ENCODE peak calls at places on chromosomes 6 and 20, in nine cellular contexts. N is type B pancreatic cell; R is A549; K is globus pallidus; W is RWPE1; I is omental fat pad; T is HFFc6; B is stimulated activated CD4-positive, alpha-beta T cell treated with anti-CD3 and anti-CD28 coated beads, TNF-alpha, amount 100 ng/mL, for 4 hours; Q is T47D. E is an unnamed sample.
A peak's percentile ranks its signal among the peaks of the same experiment; 100 is the strongest.

GRCh38 chr20:10402938-10403593 is 31.0 kb downstream of the MKKS start:
- DNase-seq in N (no peak), R (no peak), K (no peak), W (no peak), I (no peak), T (no peak), B (no peak), Q (no peak), E (no peak)

GRCh38 chr6:11654876-11655275 is 117.3 kb downstream of the TMEM170B start:
- DNase-seq in N (no peak), R (no peak), K (no peak), W (no peak), I (no peak), T (peak; percentile 34), B (no peak), Q (no peak), E (no peak)

GRCh38 chr6:128507337-128508310 is 12.8 kb downstream of the PTPRK start:
- DNase-seq in N (no peak), R (no peak), K (peak; percentile 44), W (no peak), I (no peak), T (peak; percentile 57), B (no peak), Q (no peak), E (no peak)

GRCh38 chr6:111798281-111798725 is 74.9 kb downstream of the FYN start:
- DNase-seq in N (no peak), R (no peak), K (no peak), W (no peak), I (no peak), T (no peak), B (no peak), Q (no peak), E (no peak)

GRCh38 chr6:162184465-162184864 is 543.1 kb downstream of the PRKN start:
- DNase-seq in N (no peak), R (no peak), K (no peak), W (no peak), I (no peak), T (no peak), B (no peak), Q (peak; percentile 1), E (no peak)

GRCh38 chr6:85186546-85187170 is 263.2 kb upstream of the NT5E start:
- DNase-seq in N (no peak), R (no peak), K (no peak), W (no peak), I (no peak), T (no peak), B (no peak), Q (no peak), E (no peak)

GRCh38 chr6:44081753-44082152 is 45.5 kb downstream of the MRPL14 start:
- DNase-seq in N (no peak), R (no peak), K (no peak), W (no peak), I (no peak), T (no peak), B (no peak), Q (no peak), E (no peak)

GRCh38 chr6:164069352-164070022 is 655.0 kb downstream of the QKI start:
- DNase-seq in N (no peak), R (no peak), K (peak; percentile 67), W (no peak), I (no peak), T (no peak), B (no peak), Q (no peak), E (no peak)

GRCh38 chr6:154432533-154433476 is 76.2 kb upstream of the IPCEF1 start:
- DNase-seq in N (no peak), R (no peak), K (no peak), W (no peak), I (no peak), T (peak; percentile 3), B (no peak), Q (no peak), E (no peak)

GRCh38 chr20:34312544-34313217 is 9.5 kb upstream of the AHCY start:
- DNase-seq in N (peak; percentile 95), R (peak; percentile 79), K (peak; percentile 91), W (peak; percentile 93), I (peak; percentile 61), T (peak; percentile 83), B (peak; percentile 67), Q (peak; percentile 90), E (peak; percentile 42)

GRCh38 chr6:15474196-15474595 is 188.6 kb downstream of the DTNBP1 start:
- DNase-seq in N (no peak), R (no peak), K (no peak), W (no peak), I (no peak), T (peak; percentile 78), B (no peak), Q (no peak), E (no peak)

GRCh38 chr6:159871911-159872310 is 18.9 kb upstream of the MAS1 start:
- DNase-seq in N (no peak), R (no peak), K (no peak), W (no peak), I (no peak), T (no peak), B (no peak), Q (no peak), E (no peak)

GRCh38 chr20:47253860-47254259 is 102.6 kb downstream of the ZMYND8 start:
- DNase-seq in N (no peak), R (no peak), K (no peak), W (no peak), I (no peak), T (no peak), B (no peak), Q (no peak), E (no peak)

GRCh38 chr6:110529355-110529754 is 52.9 kb upstream of the SLC22A16 start:
- DNase-seq in N (no peak), R (no peak), K (no peak), W (no peak), I (no peak), T (peak; percentile 81), B (no peak), Q (no peak), E (no peak)

GRCh38 chr6:127630800-127631199 is 53.8 kb downstream of the C6orf58 start:
- DNase-seq in N (no peak), R (no peak), K (no peak), W (no peak), I (no peak), T (peak; percentile 3), B (no peak), Q (no peak), E (no peak)

GRCh38 chr20:58570181-58570859 is 55.1 kb upstream of the APCDD1L start:
- DNase-seq in N (no peak), R (no peak), K (no peak), W (no peak), I (no peak), T (no peak), B (no peak), Q (no peak), E (no peak)

GRCh38 chr20:6120491-6120988 is 2.3 kb downstream of the FERMT1 start:
- DNase-seq in N (no peak), R (no peak), K (no peak), W (no peak), I (no peak), T (no peak), B (no peak), Q (no peak), E (no peak)

GRCh38 chr6:22880686-22881433 is 311.5 kb downstream of the HDGFL1 start:
- DNase-seq in N (no peak), R (peak; percentile 35), K (no peak), W (peak; percentile 77), I (no peak), T (peak; percentile 95), B (no peak), Q (peak; percentile 38), E (no peak)

GRCh38 chr6:20173833-20174796 is 38.2 kb downstream of the MBOAT1 start:
- DNase-seq in N (no peak), R (no peak), K (no peak), W (no peak), I (no peak), T (no peak), B (no peak), Q (no peak), E (no peak)

GRCh38 chr6:90219168-90219985 is 77.3 kb downstream of the BACH2 start:
- DNase-seq in N (no peak), R (no peak), K (peak; percentile 57), W (no peak), I (no peak), T (peak; percentile 29), B (no peak), Q (peak; percentile 44), E (no peak)